ENCODE peak calls at places on chromosomes 6 and 20, in five cellular contexts. O is lung, F is substantia nigra, X is right cardiac atrium, P is dorsolateral prefrontal cortex. Y is an unnamed sample.

GRCh38 chr20:48691523-48691922 is 136.3 kb downstream of the PREX1 start:
- DNase-seq in F (peak; percentile 46), P (peak; percentile 64), X (no peak), O (no peak), Y (no peak)

GRCh38 chr20:35013421-35014411 is 58.0 kb downstream of the MYH7B start:
- DNase-seq in P (peak; percentile 18), X (no peak), F (no peak), O (no peak), Y (no peak)

GRCh38 chr6:101806241-101806640 is 412.7 kb downstream of the GRIK2 start:
- DNase-seq in O (no peak), P (no peak), X (no peak), F (no peak), Y (no peak)

GRCh38 chr6:159977242-159978214 is 8.6 kb downstream of the IGF2R start:
- DNase-seq in X (peak; percentile 67), O (no peak), F (no peak), P (no peak), Y (no peak)

GRCh38 chr6:112296122-112296521 is 41.8 kb upstream of the LAMA4 start:
- DNase-seq in F (no peak), X (no peak), P (no peak), O (no peak), Y (no peak)

GRCh38 chr6:84665392-84665791 is 99.0 kb downstream of the TBX18 start:
- DNase-seq in O (no peak), X (no peak), F (no peak), P (no peak), Y (no peak)

GRCh38 chr20:40628877-40629276 is 60.2 kb downstream of the MAFB start:
- DNase-seq in X (no peak), O (peak; percentile 16), F (no peak), P (no peak), Y (no peak)

GRCh38 chr6:55963301-55963700 is 87.9 kb upstream of the BMP5 start:
- DNase-seq in O (no peak), F (no peak), X (no peak), P (no peak), Y (no peak)

GRCh38 chr20:10573273-10573950 is 100.4 kb downstream of the JAG1 start:
- DNase-seq in O (no peak), P (no peak), F (no peak), X (no peak), Y (no peak)

GRCh38 chr6:111855775-111856174 is 17.5 kb downstream of the FYN start:
- DNase-seq in O (no peak), P (no peak), X (no peak), F (no peak), Y (no peak)

GRCh38 chr20:22887796-22888195 is 147.3 kb upstream of the SSTR4 start:
- DNase-seq in P (no peak), X (no peak), O (no peak), F (no peak), Y (no peak)

GRCh38 chr6:107458687-107459282 is 579 bp downstream of the PDSS2 start:
- DNase-seq in P (peak; percentile 51), X (no peak), O (no peak), F (peak; percentile 27), Y (peak; percentile 1)

GRCh38 chr6:181049-181654 is 111.1 kb upstream of the DUSP22 start:
- DNase-seq in P (no peak), O (no peak), F (no peak), X (no peak), Y (no peak)

GRCh38 chr20:41524980-41525613 is 93.1 kb downstream of the CHD6 start:
- DNase-seq in X (peak; percentile 83), F (peak; percentile 9), P (peak; percentile 86), O (peak; percentile 75), Y (no peak)

GRCh38 chr20:37111926-37112455 is 16.2 kb upstream of the RBL1 start:
- DNase-seq in X (no peak), F (no peak), O (no peak), P (no peak), Y (no peak)

GRCh38 chr6:57097596-57097995 is 7.6 kb downstream of the ZNF451 start:
- DNase-seq in F (no peak), O (no peak), X (no peak), P (no peak), Y (no peak)

GRCh38 chr6:42745083-42745637 is 743 bp downstream of the TBCC start:
- DNase-seq in O (peak; percentile 42), X (peak; percentile 21), P (peak; percentile 47), F (no peak), Y (no peak)

GRCh38 chr20:31716351-31716750 is 6.3 kb downstream of the BCL2L1 start:
- DNase-seq in F (no peak), P (no peak), X (no peak), O (no peak), Y (no peak)

GRCh38 chr6:7219310-7219709 is 93.7 kb downstream of the SSR1 start:
- DNase-seq in O (no peak), X (peak; percentile 62), P (no peak), F (no peak), Y (no peak)

GRCh38 chr6:105482227-105482839 is 79.5 kb upstream of the PREP start:
- DNase-seq in F (no peak), O (no peak), P (no peak), X (peak; percentile 61), Y (no peak)

GRCh38 chr6:149046822-149047246 is 270.7 kb upstream of the TAB2 start:
- DNase-seq in X (no peak), F (no peak), O (no peak), P (no peak), Y (no peak)

GRCh38 chr6:135052939-135053338 is 1.7 kb downstream of the HBS1L start:
- DNase-seq in F (no peak), O (no peak), X (no peak), P (no peak), Y (no peak)

GRCh38 chr20:32152421-32153155 is 43.1 kb downstream of the TM9SF4 start:
- DNase-seq in O (no peak), F (no peak), X (no peak), P (no peak), Y (no peak)

DNA sequence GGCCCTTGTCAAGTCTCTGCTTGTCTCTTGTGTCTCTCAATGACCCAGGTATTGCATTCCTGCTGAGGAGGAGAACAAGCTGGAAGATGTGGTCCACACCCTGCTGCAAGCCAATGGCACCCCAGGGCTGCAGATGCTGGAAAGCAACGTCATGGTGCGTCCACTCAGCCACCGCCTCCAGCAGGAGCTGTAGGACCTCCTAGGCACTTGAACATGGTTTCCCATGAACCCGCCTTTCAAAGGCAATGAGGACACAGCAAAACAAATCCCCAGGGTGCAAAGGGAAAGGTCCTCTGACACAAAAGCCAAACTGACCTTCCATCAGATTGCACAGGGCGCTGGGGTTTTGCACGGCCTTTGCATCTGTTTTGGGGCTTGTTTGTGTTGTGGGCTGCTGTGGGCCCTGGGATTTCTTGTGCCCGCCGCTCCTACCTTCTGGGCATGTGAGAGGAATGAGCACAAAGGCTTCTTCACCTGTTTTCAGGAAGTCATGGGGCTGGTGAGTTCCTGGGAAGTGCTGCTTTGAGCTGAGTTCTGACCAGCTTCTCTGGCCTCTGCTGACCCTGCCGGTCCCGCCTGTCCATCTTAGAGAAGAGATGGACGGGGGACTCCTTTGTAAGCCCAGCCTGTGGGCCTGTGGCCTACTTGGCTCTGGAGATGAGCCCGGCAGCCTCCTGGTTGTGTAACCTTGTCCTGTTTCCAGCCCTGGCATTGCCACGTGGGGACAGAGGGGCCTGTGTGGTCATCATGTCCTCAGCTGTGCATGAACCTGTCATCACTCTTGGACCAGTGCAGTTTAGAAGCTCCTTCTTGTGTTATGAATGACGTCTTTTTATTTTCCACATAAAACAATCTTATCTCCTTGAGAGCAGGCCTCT is 151.3 kb downstream of the DTNBP1 start:
- DNase-seq in X (peak; percentile 76), F (peak; percentile 13), O (no peak), P (no peak), Y (no peak)
- H3K27ac ChIP-seq in X (peak overlapping the region; percentile 50), F (no peak overlapping the region), O (peak overlapping the region; percentile 63), P (peak overlapping the region; percentile 33), Y (no peak overlapping the region)

DNA sequence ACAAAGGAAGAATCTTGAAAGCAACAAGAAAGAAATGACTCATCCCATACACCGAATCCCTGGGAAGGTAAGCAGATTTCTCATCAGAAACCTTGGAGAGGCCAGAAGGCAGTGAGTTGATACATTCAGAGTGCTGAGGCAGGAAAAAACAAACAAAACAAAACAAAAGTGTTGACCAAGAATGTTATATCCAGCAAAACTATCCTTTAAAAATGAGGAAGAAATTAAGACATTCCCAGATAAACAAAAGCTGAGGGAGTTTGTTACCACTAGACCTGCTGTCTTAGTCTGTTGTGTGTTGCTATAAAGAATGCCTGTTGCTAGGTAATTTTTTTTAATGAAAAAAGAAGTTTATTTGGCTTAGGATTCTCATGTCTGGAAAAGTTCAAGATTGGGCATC is 33.7 kb upstream of the PPP1R3G start:
- DNase-seq in X (no peak), P (no peak), O (no peak), F (no peak), Y (no peak)
- H3K27ac ChIP-seq in X (no peak overlapping the region), P (no peak overlapping the region), O (no peak overlapping the region), F (no peak overlapping the region), Y (no peak overlapping the region)

GRCh38 chr6:90257486-90257738 is 39.2 kb downstream of the BACH2 start:
- DNase-seq in O (no peak), F (no peak), P (no peak), X (no peak), Y (no peak)
- H3K27ac ChIP-seq in O (no peak overlapping the region), F (no peak overlapping the region), P (no peak overlapping the region), X (no peak overlapping the region), Y (no peak overlapping the region)

GRCh38 chr20:62766716-62767115 is 29.6 kb upstream of the MRGBP start:
- DNase-seq in P (no peak), F (no peak), O (no peak), X (peak; percentile 8), Y (no peak)
- H3K27ac ChIP-seq in P (no peak overlapping the region), F (no peak overlapping the region), O (no peak overlapping the region), X (no peak overlapping the region), Y (no peak overlapping the region)

GRCh38 chr6:161151059-161151645 is 122.7 kb downstream of the AGPAT4 start:
- DNase-seq in F (no peak), P (no peak), O (no peak), X (no peak), Y (no peak)
- H3K27ac ChIP-seq in F (no peak overlapping the region), P (peak overlapping the region; percentile 48), O (no peak overlapping the region), X (no peak overlapping the region), Y (no peak overlapping the region)

GRCh38 chr6:13026557-13026956 is 301.8 kb downstream of the TBC1D7 start:
- DNase-seq in P (no peak), F (no peak), O (no peak), X (no peak), Y (no peak)
- H3K27ac ChIP-seq in P (peak overlapping the region; percentile 10), F (no peak overlapping the region), O (peak overlapping the region; percentile 39), X (no peak overlapping the region), Y (no peak overlapping the region)

GRCh38 chr6:142820336-142821016 is 124.5 kb downstream of the HIVEP2 start:
- DNase-seq in F (no peak), X (no peak), O (no peak), P (no peak), Y (no peak)
- H3K27ac ChIP-seq in F (no peak overlapping the region), X (peak overlapping the region; percentile 67), O (peak overlapping the region; percentile 42), P (no peak overlapping the region), Y (peak overlapping the region; percentile 84)

DNA sequence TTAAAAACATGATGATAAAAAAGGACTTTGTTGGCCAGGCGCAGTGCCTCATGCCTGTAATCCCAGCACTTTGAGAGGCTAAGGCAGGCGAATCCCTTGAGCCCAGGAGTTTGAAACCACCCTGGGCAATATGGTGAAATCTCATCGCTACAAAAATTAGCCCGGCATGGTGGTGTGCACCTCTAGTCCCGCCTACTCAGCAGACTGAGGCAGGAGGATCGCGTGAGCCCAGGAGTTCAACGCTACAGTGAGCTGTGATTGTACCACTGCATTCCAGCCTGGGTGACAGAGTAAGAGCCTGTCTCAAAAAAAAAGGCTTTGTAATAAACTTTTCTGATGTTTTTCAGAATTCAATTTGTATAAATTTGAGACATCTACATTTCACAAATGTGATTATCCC is 60.1 kb downstream of the GFOD1 start:
- DNase-seq in F (no peak), X (no peak), P (no peak), O (no peak), Y (no peak)
- H3K27ac ChIP-seq in F (no peak overlapping the region), X (peak overlapping the region; percentile 74), P (peak overlapping the region; percentile 76), O (no peak overlapping the region), Y (no peak overlapping the region)

GRCh38 chr6:130020106-130020851 is 1.9 kb downstream of the L3MBTL3 start:
- DNase-seq in X (peak; percentile 34), F (peak; percentile 19), O (peak; percentile 31), P (peak; percentile 46), Y (peak; percentile 26)
- H3K27ac ChIP-seq in X (peak overlapping the region; percentile 72), F (peak overlapping the region; percentile 38), O (peak overlapping the region; percentile 17), P (peak overlapping the region; percentile 76), Y (peak overlapping the region; percentile 71)

Y was measured in CD4-positive, alpha-beta T cell.